ENCODE peak calls at places on chromosomes 7 and 10, in nine cellular contexts. E is NCI-H1092 treated with DMSO at 0.1 percent for 48 hours; R is B cell; W is T-helper 2 cell treated with Interferon-gamma antibody and Interleukin-4, amounts not matched to agents 5 μg/mL and 100 μg/mL, for 36 hours; P is LoVo; L is right cardiac atrium; X is PC-3; V is esophagus squamous epithelium; T is GM04504. O is an unnamed sample.

GRCh38 chr10:77105756-77106155 is 531.9 kb downstream of the KCNMA1 start:
- DNase-seq in V (no peak), W (no peak), X (no peak), L (no peak), E (no peak), P (no peak), R (no peak), T (peak), O (no peak)

GRCh38 chr7:99473315-99473596 is 566 bp downstream of the ZNF789 start:
- DNase-seq in E (no peak), P (peak), W (no peak), L (no peak), V (no peak), T (peak), X (peak), R (peak), O (no peak)

GRCh38 chr7:29109356-29109755 is 37.0 kb downstream of the CPVL start:
- DNase-seq in P (no peak), W (no peak), V (no peak), X (no peak), E (no peak), R (no peak), T (no peak), L (no peak), O (no peak)

GRCh38 chr7:102326156-102326914 is 29.9 kb downstream of the SPDYE6 start:
- DNase-seq in X (no peak), T (no peak), W (no peak), E (no peak), L (no peak), R (no peak), V (no peak), P (no peak), O (no peak)

GRCh38 chr10:48818861-48819490 is 120.7 kb downstream of the LRRC18 start:
- DNase-seq in X (no peak), W (no peak), R (no peak), P (no peak), E (no peak), V (no peak), T (no peak), L (no peak), O (no peak)

GRCh38 chr10:7407368-7408002 is 3.3 kb downstream of the SFMBT2 start:
- DNase-seq in P (no peak), V (no peak), R (peak), X (no peak), T (no peak), E (no peak), L (peak), W (no peak), O (no peak)

GRCh38 chr10:115649217-115649616 is 556.1 kb downstream of the ATRNL1 start:
- DNase-seq in R (no peak), P (no peak), E (no peak), T (no peak), W (no peak), X (no peak), V (no peak), L (no peak), O (no peak)

GRCh38 chr7:107874605-107875446 is 16.2 kb upstream of the DLD start:
- DNase-seq in V (no peak), R (peak), E (peak), P (peak), W (peak), T (no peak), L (no peak), X (peak), O (peak)

GRCh38 chr7:19339512-19339911 is 194.3 kb upstream of the FERD3L start:
- DNase-seq in E (no peak), P (no peak), L (no peak), V (no peak), X (no peak), R (no peak), W (no peak), T (no peak), O (no peak)

GRCh38 chr7:84058311-84059076 is 136.1 kb downstream of the SEMA3A start:
- DNase-seq in T (no peak), W (no peak), V (no peak), L (no peak), P (peak), R (no peak), E (no peak), X (peak), O (peak)

GRCh38 chr7:73899731-73900142 is 38.8 kb downstream of the TMEM270 start:
- DNase-seq in E (no peak), W (no peak), V (no peak), R (no peak), L (peak), X (peak), P (no peak), T (peak), O (peak)

GRCh38 chr10:109996766-109997171 is 11.0 kb upstream of the ADD3 start:
- DNase-seq in P (peak), X (no peak), T (no peak), W (no peak), R (no peak), E (no peak), V (no peak), L (no peak), O (no peak)

GRCh38 chr7:23458044-23458443 is 12.2 kb downstream of the IGF2BP3 start:
- DNase-seq in X (no peak), R (no peak), T (no peak), E (no peak), V (no peak), W (no peak), P (no peak), L (no peak), O (no peak)

GRCh38 chr7:128447944-128448556 is 7.6 kb upstream of the HILPDA start:
- DNase-seq in E (no peak), R (no peak), L (no peak), X (no peak), W (no peak), V (no peak), P (no peak), T (no peak), O (no peak)

GRCh38 chr7:8197994-8198698 is 63.8 kb downstream of the ICA1 start:
- DNase-seq in T (no peak), W (peak), X (no peak), P (no peak), V (no peak), R (no peak), L (no peak), E (no peak), O (no peak)

GRCh38 chr10:114706458-114707055 is 48.5 kb upstream of the ABLIM1 start:
- DNase-seq in L (no peak), X (no peak), T (no peak), V (no peak), W (no peak), R (no peak), E (no peak), P (no peak), O (no peak)

GRCh38 chr7:2116086-2116810 is 116.5 kb downstream of the MAD1L1 start:
- DNase-seq in L (peak), E (peak), X (peak), W (no peak), P (no peak), V (no peak), R (no peak), T (no peak), O (no peak)

GRCh38 chr10:178208-178607 is 43.0 kb downstream of the ZMYND11 start:
- DNase-seq in E (no peak), V (no peak), L (no peak), P (peak), T (no peak), R (no peak), X (peak), W (no peak), O (no peak)

GRCh38 chr10:33314788-33315561 is 19.5 kb downstream of the NRP1 start:
- DNase-seq in R (no peak), P (no peak), V (no peak), E (no peak), X (peak), L (no peak), T (no peak), W (no peak), O (peak)

GRCh38 chr7:107057474-107057833 is 12.9 kb downstream of the PRKAR2B start:
- DNase-seq in V (no peak), E (no peak), W (no peak), R (no peak), P (no peak), T (no peak), X (no peak), L (no peak), O (no peak)

GRCh38 chr7:139722604-139723003 is 55.2 kb downstream of the HIPK2 start:
- DNase-seq in X (no peak), P (no peak), W (no peak), E (no peak), V (no peak), R (no peak), L (no peak), T (no peak), O (no peak)

GRCh38 chr10:132107947-132108877 is 42.5 kb downstream of the JAKMIP3 start:
- DNase-seq in P (no peak), R (no peak), X (no peak), V (no peak), W (no peak), E (no peak), T (no peak), L (no peak), O (peak)